ENCODE peak calls at places on chromosomes 7 and 10, in six cellular contexts. Y is CD4-positive, CD25-positive, alpha-beta regulatory T cell; S is CD4-positive, alpha-beta memory T cell; N is gastrocnemius medialis; V is hepatocyte; C is brain microvascular endothelial cell. U is an unnamed sample.

GRCh38 chr10:84525120-84525806 is 196.9 kb downstream of the CCSER2 start:
- DNase-seq in V (no peak), C (no peak), S (no peak), N (no peak), Y (no peak), U (no peak)

GRCh38 chr10:90813592-90814365 is 44.1 kb downstream of the HTR7 start:
- DNase-seq in Y (no peak), V (no peak), C (no peak), S (no peak), N (no peak), U (no peak)

GRCh38 chr7:18228686-18229085 is 201.0 kb upstream of the PRPS1L1 start:
- DNase-seq in S (no peak), Y (no peak), V (peak), C (no peak), N (no peak), U (no peak)

GRCh38 chr7:150409300-150410030 is 30.3 kb downstream of the ZNF775 start:
- DNase-seq in Y (no peak), C (no peak), S (no peak), V (no peak), N (no peak), U (no peak)

GRCh38 chr7:116546054-116546453 is 21.2 kb downstream of the CAV1 start:
- DNase-seq in V (no peak), C (no peak), N (no peak), S (no peak), Y (no peak), U (no peak)

GRCh38 chr7:149031353-149031910 is 3.1 kb upstream of the PDIA4 start:
- DNase-seq in N (no peak), V (no peak), S (no peak), C (no peak), Y (no peak), U (no peak)

GRCh38 chr7:39098506-39098905 is 120.8 kb downstream of the POU6F2 start:
- DNase-seq in C (no peak), N (no peak), V (no peak), S (no peak), Y (no peak), U (no peak)

GRCh38 chr7:65971021-65971420 is 11.0 kb downstream of the GUSB start:
- DNase-seq in Y (no peak), V (no peak), C (no peak), N (no peak), S (no peak), U (no peak)

GRCh38 chr7:44967571-44968446 is 11.0 kb downstream of the MYO1G start:
- DNase-seq in C (no peak), N (peak), Y (no peak), S (no peak), V (no peak), U (no peak)

GRCh38 chr7:69989551-69989950 is 391.3 kb downstream of the AUTS2 start:
- DNase-seq in Y (no peak), V (no peak), C (no peak), S (no peak), N (no peak), U (no peak)

GRCh38 chr10:5951721-5952407 is 25.5 kb downstream of the IL15RA start:
- DNase-seq in N (no peak), S (no peak), Y (no peak), V (no peak), C (no peak), U (no peak)

GRCh38 chr7:29538322-29538874 is 25.2 kb upstream of the PRR15 start:
- DNase-seq in V (peak), Y (no peak), S (no peak), N (no peak), C (no peak), U (no peak)

GRCh38 chr10:35765039-35765662 is 123.1 kb upstream of the FZD8 start:
- DNase-seq in V (peak), N (no peak), S (no peak), C (peak), Y (no peak), U (no peak)
- H3K27ac ChIP-seq in V (no peak), N (no peak), S (no peak), C (no peak), Y (no peak), U (no peak)

GRCh38 chr7:28105234-28105633 is 75.4 kb downstream of the JAZF1 start:
- DNase-seq in S (no peak), V (no peak), N (no peak), Y (no peak), C (no peak), U (no peak)

GRCh38 chr7:28104811-28105210 is 75.8 kb downstream of the JAZF1 start:
- DNase-seq in V (no peak), N (no peak), S (no peak), Y (no peak), C (no peak), U (no peak)

GRCh38 chr7:28103984-28104628 is 76.5 kb downstream of the JAZF1 start:
- DNase-seq in S (no peak), Y (no peak), N (peak), C (no peak), V (no peak), U (no peak)

GRCh38 chr7:28107960-28108359 is 72.6 kb downstream of the JAZF1 start:
- DNase-seq in N (peak), V (no peak), S (no peak), C (no peak), Y (no peak), U (no peak)

GRCh38 chr7:28106316-28106957 is 74.2 kb downstream of the JAZF1 start:
- DNase-seq in V (no peak), C (peak), Y (no peak), N (peak), S (no peak), U (no peak)
- H3K27ac ChIP-seq in V (no peak), C (no peak), Y (no peak), N (peak), S (no peak), U (no peak)

GRCh38 chr10:61970182-61971015 is 68.9 kb downstream of the ARID5B start:
- DNase-seq in C (no peak), Y (no peak), S (no peak), N (no peak), V (no peak), U (no peak)
- H3K27ac ChIP-seq in C (no peak), Y (no peak), S (no peak), N (peak), V (peak), U (no peak)

GRCh38 chr7:36344618-36345017 is 45.0 kb upstream of the ANLN start:
- DNase-seq in N (no peak), Y (no peak), C (no peak), S (no peak), V (no peak), U (no peak)

GRCh38 chr7:36343548-36343947 is 46.1 kb upstream of the ANLN start:
- DNase-seq in N (no peak), V (no peak), Y (no peak), S (no peak), C (no peak), U (no peak)

GRCh38 chr7:36348256-36348655 is 41.4 kb upstream of the ANLN start:
- DNase-seq in Y (no peak), V (no peak), N (no peak), S (no peak), C (peak), U (no peak)

GRCh38 chr7:36348771-36349170 is 40.9 kb upstream of the ANLN start:
- DNase-seq in C (no peak), S (no peak), N (no peak), Y (no peak), V (no peak), U (no peak)

DNA sequence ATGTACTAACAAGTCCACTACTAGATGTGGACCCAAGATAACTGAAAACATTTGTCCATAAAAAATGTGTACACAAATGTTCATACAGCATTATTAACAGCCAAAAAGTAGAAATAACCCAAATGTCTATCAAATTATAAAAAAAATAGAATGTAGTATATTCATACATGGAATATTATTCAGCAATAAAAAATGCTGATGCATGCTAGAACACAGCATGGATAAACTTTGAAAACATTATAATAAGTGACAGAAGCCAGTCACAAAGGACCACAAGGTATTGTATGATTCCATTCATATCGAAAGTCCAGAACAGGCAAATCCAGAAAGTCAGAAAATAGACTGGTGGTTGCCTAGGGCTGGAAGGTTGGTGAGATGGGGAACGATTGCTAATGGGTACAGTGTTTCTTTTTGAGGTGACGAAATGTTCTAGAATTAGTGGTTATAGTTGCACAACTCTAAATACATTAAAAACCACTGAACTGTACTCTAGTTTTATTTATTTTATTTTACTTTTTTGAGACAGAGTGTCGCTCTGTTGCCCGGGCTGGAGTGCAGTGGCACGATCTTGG is 43.3 kb upstream of the ANLN start:
- DNase-seq in S (no peak), N (no peak), Y (no peak), C (no peak), V (no peak), U (no peak)
- H3K27ac ChIP-seq in S (no peak), N (no peak), Y (no peak), C (no peak), V (no peak), U (no peak)

DNA sequence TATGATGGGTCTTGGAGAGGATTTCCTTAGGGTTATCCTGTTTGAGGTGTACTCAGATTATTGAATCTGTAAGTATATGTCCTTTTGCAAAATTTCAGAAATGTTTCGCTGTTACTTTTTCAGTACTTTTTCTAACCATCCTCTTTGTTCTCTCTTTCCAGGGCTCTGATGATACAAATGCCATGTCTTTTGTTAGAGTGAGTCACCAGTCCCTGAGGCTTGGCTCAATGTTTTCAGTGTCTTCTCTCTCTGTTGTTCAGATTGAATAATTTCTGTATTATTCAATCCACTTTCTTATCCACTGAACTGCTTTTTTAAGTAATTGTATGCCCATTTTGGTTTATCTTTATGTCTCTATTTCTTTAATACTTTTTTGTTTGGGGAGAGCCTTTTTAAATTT is 449.4 kb downstream of the TNS3 start:
- DNase-seq in Y (no peak), S (no peak), C (no peak), N (no peak), V (no peak), U (no peak)
- H3K27ac ChIP-seq in Y (no peak), S (no peak), C (no peak), N (no peak), V (no peak), U (no peak)

DNA sequence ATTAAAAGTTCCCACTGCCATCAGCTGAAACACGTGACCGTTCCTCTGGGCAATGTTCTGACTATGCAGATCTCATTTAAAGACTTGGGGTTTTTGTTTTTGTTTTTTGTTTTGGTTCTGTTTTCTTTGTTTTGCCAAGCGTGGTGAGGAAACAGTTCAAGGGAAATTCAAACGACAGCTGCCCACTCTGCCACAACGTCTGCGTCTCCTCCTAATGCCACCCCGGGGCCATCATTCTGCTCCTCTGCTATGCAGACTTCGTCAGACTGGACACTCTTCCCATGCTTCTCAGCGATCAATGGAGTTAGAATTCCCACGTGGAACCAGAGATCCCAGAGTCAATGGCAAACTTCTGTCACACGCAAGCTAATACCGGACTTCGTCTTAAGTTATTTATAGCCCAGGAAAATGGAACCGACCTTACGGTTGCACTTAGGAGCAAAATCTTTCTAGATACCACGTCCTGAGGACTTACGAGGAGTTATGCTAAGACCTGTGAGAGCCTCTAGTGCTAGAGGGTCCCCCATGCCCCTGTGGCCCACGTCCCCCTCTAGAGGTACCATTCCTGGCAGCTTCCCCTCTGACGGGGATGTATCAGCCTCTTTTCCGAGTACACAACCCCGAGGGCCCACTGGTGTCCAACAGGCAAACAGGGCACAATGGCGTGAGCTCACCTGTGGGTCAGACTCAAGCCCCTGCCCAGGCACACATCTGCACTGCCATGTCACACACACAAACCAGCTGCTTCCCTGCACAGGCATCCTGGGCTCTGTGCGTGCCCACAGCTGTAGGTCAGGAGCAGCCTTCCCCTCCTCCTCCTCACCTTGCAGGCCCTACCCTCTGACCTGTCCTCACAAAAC is 24.4 kb downstream of the EBF3 start:
- DNase-seq in Y (no peak), C (no peak), V (no peak), S (no peak), N (no peak), U (no peak)
- H3K27ac ChIP-seq in Y (no peak), C (no peak), V (no peak), S (no peak), N (peak), U (no peak)

GRCh38 chr10:44259090-44259874 is 125.6 kb downstream of the CXCL12 start:
- DNase-seq in C (no peak), S (no peak), Y (no peak), V (peak), N (no peak), U (no peak)
- H3K27ac ChIP-seq in C (no peak), S (no peak), Y (no peak), V (peak), N (no peak), U (no peak)

GRCh38 chr7:37198188-37198905 is 250.3 kb downstream of the ELMO1 start:
- DNase-seq in N (no peak), Y (no peak), C (no peak), S (no peak), V (no peak), U (no peak)

GRCh38 chr7:37201003-37201875 is 247.4 kb downstream of the ELMO1 start:
- DNase-seq in S (peak), V (peak), Y (no peak), N (peak), C (peak), U (peak)

GRCh38 chr7:37196631-37197030 is 252.0 kb downstream of the ELMO1 start:
- DNase-seq in S (no peak), Y (no peak), C (no peak), N (no peak), V (no peak), U (no peak)

GRCh38 chr7:37201876-37202198 is 246.8 kb downstream of the ELMO1 start:
- DNase-seq in N (no peak), C (no peak), V (no peak), Y (no peak), S (no peak), U (no peak)

DNA sequence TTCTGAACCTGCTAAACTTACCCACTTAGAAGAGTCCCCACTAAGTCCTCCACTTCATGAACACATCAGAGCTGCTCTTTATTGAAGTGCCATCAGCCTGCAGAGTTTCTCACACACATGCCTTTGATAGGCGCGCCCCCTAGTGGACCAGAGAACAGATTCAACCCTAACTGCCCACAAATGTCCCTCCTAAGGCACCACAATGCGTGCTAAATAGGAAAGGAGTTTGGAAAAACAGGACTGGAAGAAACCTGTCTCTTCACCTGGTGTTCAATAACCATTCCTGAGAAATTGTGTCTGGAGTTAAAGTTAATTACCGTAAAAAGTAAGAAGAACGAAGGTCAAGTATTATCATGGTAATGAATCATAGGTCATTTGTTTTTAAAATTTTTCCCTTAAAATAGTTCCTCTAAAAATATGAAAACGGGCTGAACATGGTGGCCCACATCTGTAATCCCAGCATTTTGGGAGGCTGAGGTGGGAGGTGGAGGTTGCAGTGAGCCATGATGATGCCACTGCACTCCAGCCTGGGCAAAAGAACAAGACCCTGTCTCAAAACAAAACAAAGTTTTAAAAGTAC is 249.7 kb downstream of the ELMO1 start:
- DNase-seq in S (peak), V (peak), C (peak), Y (peak), N (peak), U (peak)
- H3K27ac ChIP-seq in S (no peak), V (no peak), C (no peak), Y (no peak), N (no peak), U (no peak)

DNA sequence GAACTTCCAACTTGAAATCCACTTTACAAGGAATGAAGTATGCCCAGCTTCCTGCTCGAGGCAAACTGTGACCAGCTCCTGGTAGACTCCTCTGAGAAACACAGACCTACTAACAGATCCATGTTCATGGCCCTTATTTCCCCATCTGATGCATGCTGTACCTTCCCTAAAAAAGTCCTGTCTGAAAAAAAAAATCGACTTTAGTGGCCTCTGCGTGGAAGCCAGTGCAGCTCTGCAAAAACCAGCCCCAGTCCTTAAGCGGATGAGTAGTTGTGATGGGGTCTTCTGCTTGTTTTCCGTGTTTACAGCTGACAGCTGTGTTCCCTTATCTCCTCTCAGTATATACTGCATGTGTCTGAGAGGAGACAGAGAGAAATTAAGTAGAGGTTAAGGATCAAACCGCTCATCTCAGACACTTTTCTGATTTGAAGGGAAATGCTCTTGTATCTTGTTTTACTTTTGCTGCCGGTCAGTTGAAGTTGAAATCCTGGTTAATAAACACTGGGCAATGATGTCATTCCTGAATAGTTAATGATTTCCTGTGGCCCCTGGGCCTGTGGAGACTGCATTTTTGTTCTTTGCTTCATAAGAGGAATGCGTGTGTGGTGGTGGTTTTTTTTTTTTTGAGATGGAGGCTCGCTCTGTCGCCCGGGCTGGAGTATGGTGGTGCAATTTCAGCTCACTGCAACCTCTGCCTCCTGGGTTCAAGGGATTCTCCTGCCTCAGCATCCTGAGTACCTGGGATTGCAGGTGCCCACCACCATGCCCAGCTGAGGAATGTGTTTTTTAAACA is 67.6 kb downstream of the DOCK1 start:
- DNase-seq in C (peak), S (no peak), V (peak), Y (no peak), N (no peak), U (no peak)
- H3K27ac ChIP-seq in C (peak), S (no peak), V (peak), Y (no peak), N (no peak), U (no peak)

DNA sequence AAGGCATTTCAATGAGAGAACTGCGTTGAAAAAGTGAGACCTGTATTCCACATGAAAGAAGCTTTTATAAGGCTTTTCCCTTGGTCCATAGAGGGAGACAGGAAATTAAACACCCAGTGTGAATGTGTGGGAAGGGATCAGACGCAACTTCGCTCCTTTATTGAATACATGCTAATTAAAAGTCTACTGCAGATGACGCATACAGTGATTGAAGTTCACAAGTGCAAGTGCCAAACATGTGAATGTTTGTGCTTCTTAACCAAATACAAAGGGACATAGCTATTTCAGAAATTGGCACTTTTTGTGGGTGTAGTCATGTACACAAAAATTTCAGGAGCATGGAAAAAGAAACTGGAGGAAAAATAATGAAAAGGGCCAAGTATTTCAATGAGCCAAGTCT is 283.7 kb downstream of the SKAP2 start:
- DNase-seq in C (no peak), V (no peak), N (no peak), Y (no peak), S (no peak), U (no peak)
- H3K27ac ChIP-seq in C (no peak), V (no peak), N (no peak), Y (no peak), S (no peak), U (no peak)

U was measured in effector memory CD4-positive, alpha-beta T cell.